ENCODE peak calls at places on chromosomes 13 and 19, in seven cellular contexts. W, K, Q, G, U, V and J are unnamed samples. For H3K4me1, the result is how much of the 10 kb centered on the place peaks cover.

GRCh38 chr13:98143601-98144500 is 957 bp downstream of the FARP1 start:
- DNase-seq in Q (no peak), K (peak), G (peak), W (no peak), U (peak), V (peak), J (no peak)

GRCh38 chr19:10346509-10346908 is 7.1 kb upstream of the ICAM3 start:
- DNase-seq in V (no peak), U (peak), W (no peak), K (no peak), Q (no peak), G (no peak), J (no peak)

GRCh38 chr19:58252102-58252685 is 23.5 kb downstream of the ZNF544 start:
- DNase-seq in U (no peak), W (no peak), K (no peak), G (no peak), Q (no peak), V (no peak), J (no peak)

GRCh38 chr19:50952890-50953289 is at the start of gene KLK5:
- DNase-seq in K (no peak), Q (no peak), G (no peak), W (no peak), V (no peak), U (no peak), J (no peak)

GRCh38 chr13:60331249-60332012 is 65.6 kb upstream of the TDRD3 start:
- DNase-seq in U (no peak), Q (no peak), G (no peak), K (no peak), W (no peak), V (no peak), J (no peak)

GRCh38 chr19:28377077-28377476 is 835.9 kb downstream of the UQCRFS1 start:
- DNase-seq in Q (no peak), W (no peak), U (no peak), G (no peak), V (no peak), K (no peak), J (no peak)

GRCh38 chr19:16849168-16849567 is 20.0 kb downstream of the SIN3B start:
- DNase-seq in G (no peak), Q (no peak), V (no peak), U (no peak), W (no peak), K (no peak), J (no peak)

GRCh38 chr19:16684216-16684615 is 23.3 kb downstream of the TMEM38A start:
- DNase-seq in U (no peak), K (no peak), Q (no peak), V (no peak), G (no peak), W (no peak), J (no peak)

GRCh38 chr19:47005873-47006272 is 13.8 kb upstream of the NPAS1 start:
- DNase-seq in K (no peak), W (no peak), U (no peak), G (no peak), V (no peak), Q (no peak), J (no peak)

GRCh38 chr13:111115841-111116500 is 861 bp downstream of the ARHGEF7 start:
- DNase-seq in Q (no peak), W (no peak), U (no peak), V (no peak), G (peak), K (peak), J (no peak)

GRCh38 chr13:72146816-72147215 is 279.8 kb upstream of the DACH1 start:
- DNase-seq in Q (no peak), U (no peak), G (no peak), V (no peak), W (no peak), K (no peak), J (no peak)

GRCh38 chr19:30711296-30711695 is 339.1 kb downstream of the ZNF536 start:
- DNase-seq in V (no peak), Q (no peak), U (no peak), G (no peak), W (no peak), K (no peak), J (no peak)

GRCh38 chr19:47848871-47849473 is 10.1 kb upstream of the TPRX2 start:
- DNase-seq in G (no peak), Q (peak), W (no peak), K (no peak), V (no peak), U (peak), J (no peak)

GRCh38 chr13:65965496-65965895 is 1264.6 kb downstream of the PCDH9 start:
- DNase-seq in V (no peak), U (no peak), W (no peak), G (no peak), K (no peak), Q (no peak), J (no peak)

GRCh38 chr13:26425439-26426358 is 131.8 kb upstream of the WASF3 start:
- DNase-seq in K (no peak), U (no peak), Q (no peak), W (no peak), G (peak), V (peak), J (no peak)

GRCh38 chr13:21385710-21386109 is 73.4 kb downstream of the ZDHHC20 start:
- DNase-seq in U (no peak), W (no peak), G (no peak), V (no peak), K (no peak), Q (no peak), J (no peak)

GRCh38 chr13:44853641-44854040 is 135.6 kb downstream of the NUFIP1 start:
- DNase-seq in K (no peak), V (no peak), G (no peak), W (no peak), Q (no peak), U (no peak), J (no peak)

GRCh38 chr13:24264976-24265375 is 44.4 kb upstream of the C1QTNF9 start:
- DNase-seq in G (no peak), K (no peak), U (peak), V (no peak), W (no peak), Q (no peak), J (no peak)

GRCh38 chr13:58994778-58995177 is 1169.0 kb downstream of the DIAPH3 start:
- DNase-seq in W (no peak), K (no peak), G (no peak), U (no peak), Q (no peak), V (no peak), J (no peak)

GRCh38 chr19:50843205-50843604 is 9.8 kb upstream of the KLK15 start:
- DNase-seq in V (no peak), U (no peak), G (no peak), Q (no peak), K (no peak), W (no peak), J (no peak)

GRCh38 chr19:1418494-1418775 is 11.0 kb downstream of the DAZAP1 start:
- DNase-seq in G (no peak), K (no peak), Q (no peak), V (no peak), U (no peak), W (no peak), J (no peak)
- H3K4me1 ChIP-seq in G (half or more), K (under half), Q (under half), V (under half), U (under half), W (under half), J (under half)

GRCh38 chr19:54208784-54209057 is 8.1 kb downstream of the RPS9 start:
- DNase-seq in U (no peak), V (no peak), K (no peak), Q (no peak), G (no peak), W (no peak), J (no peak)
- H3K4me1 ChIP-seq in U (half or more), V (half or more), K (under half), Q (under half), G (half or more), W (under half), J (under half)

DNA sequence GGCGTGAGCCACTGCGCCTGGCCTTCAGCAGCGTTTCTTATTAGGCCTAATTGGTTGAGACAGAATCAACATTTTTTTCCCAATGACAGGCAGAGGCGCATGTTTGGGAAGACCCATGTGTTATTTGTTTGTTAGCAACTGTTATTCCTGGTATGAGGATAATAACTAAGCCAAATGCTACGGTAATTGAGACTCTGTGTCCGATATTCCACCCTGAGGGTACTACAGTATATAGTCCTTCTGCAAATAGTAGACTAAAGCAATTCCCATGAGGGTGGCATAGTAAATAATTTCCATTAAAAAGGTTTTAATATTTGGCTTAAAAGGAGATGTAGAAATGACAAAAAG is 18.4 kb upstream of the CCL25 start:
- DNase-seq in U (no peak), W (no peak), Q (no peak), G (no peak), K (no peak), V (no peak), J (no peak)
- H3K4me1 ChIP-seq in U (under half), W (under half), Q (under half), G (under half), K (under half), V (under half), J (under half)

GRCh38 chr13:32426191-32426980 is 1.5 kb downstream of the N4BP2L1 start:
- DNase-seq in Q (no peak), G (no peak), W (no peak), V (no peak), U (no peak), K (no peak), J (no peak)
- H3K4me1 ChIP-seq in Q (under half), G (under half), W (under half), V (under half), U (under half), K (under half), J (under half)

GRCh38 chr19:15330801-15331418 is 1.4 kb downstream of the BRD4 start:
- DNase-seq in Q (no peak), K (peak), V (no peak), G (no peak), U (no peak), W (no peak), J (no peak)
- H3K4me1 ChIP-seq in Q (under half), K (half or more), V (half or more), G (half or more), U (half or more), W (half or more), J (under half)

DNA sequence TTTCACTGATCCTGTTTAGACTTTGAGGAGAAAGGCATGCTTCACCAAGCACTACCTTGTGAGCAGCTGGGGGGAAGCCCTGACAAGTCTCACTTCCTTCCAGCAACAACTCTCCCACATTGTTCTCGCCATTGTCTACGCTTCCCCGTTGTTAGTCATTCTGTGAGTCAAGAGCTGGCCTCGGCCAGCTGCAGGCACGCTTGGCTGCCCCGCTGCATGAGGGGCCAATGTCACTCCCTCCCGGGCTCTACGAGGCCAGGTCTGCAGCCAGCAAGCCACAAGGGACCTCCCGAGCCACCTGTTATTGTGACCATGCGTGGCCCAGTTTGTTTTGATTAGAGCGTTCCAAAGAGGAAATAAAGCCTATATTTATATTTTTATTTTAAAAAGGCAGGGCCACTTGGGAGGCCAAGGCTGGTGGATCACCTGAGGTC is 220.9 kb downstream of the FOXO1 start:
- DNase-seq in G (peak), U (peak), K (peak), Q (no peak), W (no peak), V (no peak), J (no peak)
- H3K4me1 ChIP-seq in G (half or more), U (under half), K (under half), Q (under half), W (under half), V (under half), J (under half)

GRCh38 chr19:3125900-3126524 is 9.8 kb upstream of the GNA15 start:
- DNase-seq in U (peak), K (peak), V (no peak), Q (no peak), W (no peak), G (peak), J (peak)

GRCh38 chr19:3132971-3133792 is 2.7 kb upstream of the GNA15 start:
- DNase-seq in Q (no peak), U (peak), G (no peak), V (no peak), W (no peak), K (peak), J (no peak)

GRCh38 chr19:3131168-3131567 is 4.7 kb upstream of the GNA15 start:
- DNase-seq in K (no peak), V (no peak), U (no peak), G (no peak), Q (no peak), W (no peak), J (no peak)

GRCh38 chr19:3124630-3125029 is 11.2 kb upstream of the GNA15 start:
- DNase-seq in W (no peak), V (no peak), U (no peak), G (no peak), Q (no peak), K (no peak), J (no peak)

GRCh38 chr19:3129112-3129511 is 6.7 kb upstream of the GNA15 start:
- DNase-seq in G (no peak), Q (no peak), U (no peak), W (no peak), V (no peak), K (no peak), J (no peak)
- H3K4me1 ChIP-seq in G (under half), Q (under half), U (under half), W (under half), V (under half), K (under half), J (under half)

GRCh38 chr19:4909897-4910593 is 744 bp downstream of the UHRF1 start:
- DNase-seq in Q (peak), W (peak), V (peak), G (peak), U (peak), K (peak), J (no peak)

GRCh38 chr19:4911786-4912672 is 2.7 kb downstream of the UHRF1 start:
- DNase-seq in V (peak), G (peak), Q (no peak), W (peak), K (peak), U (no peak), J (no peak)

GRCh38 chr19:4910594-4911273 is 1.4 kb downstream of the UHRF1 start:
- DNase-seq in U (no peak), K (no peak), G (peak), W (no peak), V (no peak), Q (no peak), J (no peak)

GRCh38 chr19:4909172-4909896 is at the start of gene UHRF1:
- DNase-seq in W (no peak), V (no peak), K (no peak), U (no peak), Q (no peak), G (no peak), J (no peak)

DNA sequence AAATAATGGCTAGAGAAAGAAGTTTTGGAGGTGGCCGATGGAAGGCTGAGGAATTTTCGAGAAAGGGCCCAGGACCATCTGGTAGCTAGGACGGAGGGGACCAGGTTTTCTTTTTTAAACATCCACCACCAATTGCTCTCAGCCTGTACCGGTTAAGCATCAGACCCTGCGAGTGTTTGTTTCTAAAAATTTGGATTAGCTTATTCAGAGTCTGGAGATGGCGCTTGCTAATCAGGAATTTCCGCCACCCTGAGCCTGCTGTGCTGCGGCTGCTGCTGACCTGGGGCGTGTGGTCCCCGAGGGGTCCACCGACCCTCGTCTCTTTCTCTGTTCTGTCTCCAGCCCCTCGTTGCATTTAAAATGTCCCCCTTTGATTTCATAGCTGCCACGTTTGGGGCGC is 2.0 kb downstream of the UHRF1 start:
- DNase-seq in Q (no peak), W (no peak), V (no peak), G (no peak), U (no peak), K (no peak), J (no peak)
- H3K4me1 ChIP-seq in Q (under half), W (under half), V (under half), G (under half), U (under half), K (under half), J (under half)

DNA sequence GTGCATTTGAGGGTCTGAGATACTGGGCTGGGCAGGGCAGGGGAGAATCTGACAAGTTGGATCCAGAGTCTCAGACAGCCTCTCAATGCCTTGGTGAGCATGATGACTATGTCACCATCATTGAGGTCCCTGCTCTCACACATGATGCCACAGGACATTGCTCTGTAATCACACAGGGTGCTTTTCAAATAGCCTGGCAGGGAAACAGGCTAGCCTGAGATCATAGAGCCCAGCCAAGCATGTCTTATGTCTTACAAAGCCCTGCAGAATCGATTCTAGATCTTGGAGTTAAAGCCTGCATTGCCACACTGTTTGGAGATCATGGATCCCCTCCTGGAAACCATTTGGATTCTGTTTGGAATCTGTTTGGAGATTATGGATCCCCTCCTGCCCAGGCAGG is 5.3 kb downstream of the KCNN1 start:
- DNase-seq in Q (no peak), K (no peak), G (no peak), W (no peak), U (no peak), V (no peak), J (no peak)
- H3K4me1 ChIP-seq in Q (under half), K (under half), G (under half), W (under half), U (under half), V (under half), J (under half)